ENCODE peak calls at places on chromosomes 6 and 20, in six cellular contexts. E is endothelial cell of umbilical vein, N is prostate gland, B is hepatocyte, I is tibial nerve, D is uterus. Z is an unnamed sample. For H3K9me3, the result is how much of the 10 kb centered on the place peaks cover.

GRCh38 chr6:35317483-35318199 is 20.0 kb downstream of the DEF6 start:
- DNase-seq in I (no peak), D (no peak), N (no peak), B (peak), E (no peak), Z (no peak)

GRCh38 chr6:153947817-153948447 is 91.1 kb upstream of the OPRM1 start:
- DNase-seq in D (no peak), E (no peak), I (no peak), N (no peak), B (peak), Z (peak)

GRCh38 chr6:43708857-43709653 is 21.5 kb upstream of the MRPS18A start:
- DNase-seq in E (peak), D (peak), N (no peak), B (peak), I (no peak), Z (no peak)

GRCh38 chr20:17646901-17647301 is 35.1 kb downstream of the RRBP1 start:
- DNase-seq in D (no peak), N (no peak), E (no peak), B (no peak), I (no peak), Z (peak)

GRCh38 chr20:34179636-34180360 is 61.4 kb upstream of the ASIP start:
- DNase-seq in E (no peak), D (no peak), N (peak), B (no peak), I (no peak), Z (no peak)

GRCh38 chr6:35161265-35161664 is 20.1 kb upstream of the TCP11 start:
- DNase-seq in E (no peak), D (no peak), I (no peak), B (no peak), N (no peak), Z (no peak)

GRCh38 chr6:72689107-72689954 is 67.5 kb downstream of the KCNQ5 start:
- DNase-seq in I (no peak), E (no peak), B (no peak), D (no peak), N (no peak), Z (peak)

GRCh38 chr20:49631074-49631716 is 63.3 kb upstream of the PTGIS start:
- DNase-seq in D (no peak), I (no peak), B (no peak), E (no peak), N (no peak), Z (peak)

GRCh38 chr20:57409316-57409671 is 18.1 kb downstream of the RBM38 start:
- DNase-seq in D (no peak), E (no peak), B (no peak), N (no peak), I (no peak), Z (no peak)

GRCh38 chr6:139457482-139457881 is 83.0 kb upstream of the CITED2 start:
- DNase-seq in N (no peak), I (no peak), D (no peak), E (no peak), B (no peak), Z (no peak)

GRCh38 chr6:48782230-48782629 is 671.2 kb upstream of the PTCHD4 start:
- DNase-seq in N (no peak), D (no peak), I (no peak), E (no peak), B (no peak), Z (no peak)

GRCh38 chr20:15639839-15640238 is 933.4 kb downstream of the KIF16B start:
- DNase-seq in N (no peak), D (no peak), I (no peak), E (no peak), B (no peak), Z (no peak)

GRCh38 chr6:124203812-124204167 is 400.1 kb downstream of the NKAIN2 start:
- DNase-seq in B (no peak), D (no peak), N (no peak), I (no peak), E (no peak), Z (no peak)

GRCh38 chr20:49267327-49267726 is 10.5 kb downstream of the ZNFX1 start:
- DNase-seq in B (peak), D (no peak), I (no peak), N (no peak), E (no peak), Z (no peak)

GRCh38 chr20:50574108-50574507 is 63.9 kb downstream of the PTPN1 start:
- DNase-seq in I (no peak), D (no peak), E (no peak), B (no peak), N (no peak), Z (no peak)

GRCh38 chr20:8375898-8376297 is 243.8 kb downstream of the PLCB1 start:
- DNase-seq in B (no peak), N (no peak), I (no peak), D (no peak), E (no peak), Z (no peak)

GRCh38 chr6:105384004-105384403 is 18.9 kb downstream of the PREP start:
- DNase-seq in D (no peak), E (no peak), I (no peak), N (no peak), B (no peak), Z (no peak)

GRCh38 chr20:37622728-37623127 is 71.1 kb upstream of the CTNNBL1 start:
- DNase-seq in N (no peak), D (no peak), E (no peak), B (no peak), I (no peak), Z (no peak)

GRCh38 chr6:56992053-56992452 is 37.1 kb downstream of the BEND6 start:
- DNase-seq in B (no peak), D (no peak), N (no peak), I (no peak), E (no peak), Z (no peak)

DNA sequence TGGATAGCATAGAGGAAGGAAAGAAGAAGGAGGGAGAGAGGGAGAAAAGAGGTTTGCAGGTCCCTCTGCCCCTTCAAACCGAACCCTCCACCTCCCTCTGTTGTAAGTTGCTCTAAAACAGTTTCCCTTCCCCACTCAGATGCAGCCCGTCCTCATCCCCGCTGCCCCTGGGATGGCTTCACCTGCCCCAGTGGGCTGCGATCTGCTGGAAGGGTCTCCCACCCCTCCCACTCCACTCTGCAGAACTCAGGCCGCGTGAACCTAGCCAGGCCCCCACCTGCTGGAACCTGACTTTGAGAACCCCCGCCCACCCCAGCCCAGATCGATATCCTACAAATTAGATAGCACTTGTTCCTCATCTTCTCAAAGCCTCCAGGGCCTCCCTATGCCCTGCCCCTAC is 190.8 kb downstream of the DLL1 start:
- DNase-seq in I (no peak), N (no peak), B (no peak), D (no peak), E (no peak), Z (no peak)
- H3K9me3 ChIP-seq in I (under half), N (under half), B (under half), D (under half), E (under half), Z (under half)

GRCh38 chr20:39784693-39785092 is 822.5 kb downstream of the DHX35 start:
- DNase-seq in I (no peak), B (no peak), N (no peak), E (no peak), D (no peak), Z (no peak)
- H3K9me3 ChIP-seq in I (under half), B (under half), N (under half), E (under half), D (under half), Z (under half)

GRCh38 chr6:168655462-168656152 is 214.6 kb downstream of the SMOC2 start:
- DNase-seq in B (no peak), I (no peak), N (no peak), E (no peak), D (no peak), Z (no peak)

GRCh38 chr6:168662301-168662936 is 221.4 kb downstream of the SMOC2 start:
- DNase-seq in E (no peak), D (peak), B (no peak), N (no peak), I (no peak), Z (no peak)

GRCh38 chr6:168666170-168666569 is 225.2 kb downstream of the SMOC2 start:
- DNase-seq in D (peak), I (no peak), E (no peak), B (no peak), N (no peak), Z (no peak)

GRCh38 chr6:168658059-168658458 is 217.1 kb downstream of the SMOC2 start:
- DNase-seq in B (no peak), D (peak), N (no peak), E (no peak), I (no peak), Z (no peak)

DNA sequence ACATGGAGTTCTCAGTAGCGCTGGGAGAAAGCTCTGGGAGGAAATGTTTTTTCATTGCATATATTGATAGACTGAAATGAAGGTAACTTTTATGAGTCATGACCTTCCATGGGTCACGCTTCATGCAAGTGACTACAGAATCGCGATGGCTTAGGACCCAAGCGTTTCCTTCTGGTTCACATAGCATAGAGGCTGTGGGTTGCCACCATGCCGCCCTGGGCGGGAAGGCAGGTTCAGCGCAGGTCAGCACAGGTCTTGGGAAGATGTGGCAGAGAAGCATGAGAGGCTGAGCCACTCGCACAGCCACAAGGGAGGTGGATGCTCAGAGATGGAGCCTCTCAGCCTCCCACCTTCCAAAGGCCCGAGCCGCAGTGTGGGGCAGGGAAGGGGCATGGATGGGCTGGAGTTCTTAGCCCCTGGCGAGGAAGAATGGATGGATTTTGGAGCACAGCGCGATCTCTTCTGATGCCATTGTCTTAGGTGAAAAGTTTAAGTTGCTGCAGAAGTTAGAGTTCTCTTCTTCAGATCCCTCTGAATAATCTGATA is 219.5 kb downstream of the SMOC2 start:
- DNase-seq in D (no peak), I (no peak), N (no peak), E (no peak), B (no peak), Z (no peak)
- H3K9me3 ChIP-seq in D (under half), I (under half), N (under half), E (under half), B (under half), Z (under half)

DNA sequence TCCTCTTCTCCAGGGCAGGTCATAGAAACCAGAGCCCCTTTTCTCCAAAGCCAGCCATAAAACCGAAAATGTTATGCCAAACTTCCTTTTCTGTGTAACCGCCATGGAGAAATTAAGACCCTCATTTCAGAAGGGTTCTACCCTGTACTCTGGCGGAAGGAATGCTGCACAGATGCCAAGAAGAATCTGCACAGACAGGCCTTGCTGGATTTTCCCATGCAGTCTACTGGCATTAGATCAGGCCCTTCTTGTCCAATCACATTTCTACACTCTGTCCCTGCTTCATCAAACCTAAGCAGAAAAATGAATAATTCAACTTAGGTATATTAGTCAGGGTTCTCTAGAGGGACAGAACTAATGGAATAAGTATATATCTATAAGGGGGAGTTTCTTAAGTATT is 43.2 kb upstream of the MC3R start:
- DNase-seq in D (no peak), I (no peak), E (no peak), N (peak), B (no peak), Z (no peak)
- H3K9me3 ChIP-seq in D (under half), I (under half), E (under half), N (under half), B (under half), Z (under half)

DNA sequence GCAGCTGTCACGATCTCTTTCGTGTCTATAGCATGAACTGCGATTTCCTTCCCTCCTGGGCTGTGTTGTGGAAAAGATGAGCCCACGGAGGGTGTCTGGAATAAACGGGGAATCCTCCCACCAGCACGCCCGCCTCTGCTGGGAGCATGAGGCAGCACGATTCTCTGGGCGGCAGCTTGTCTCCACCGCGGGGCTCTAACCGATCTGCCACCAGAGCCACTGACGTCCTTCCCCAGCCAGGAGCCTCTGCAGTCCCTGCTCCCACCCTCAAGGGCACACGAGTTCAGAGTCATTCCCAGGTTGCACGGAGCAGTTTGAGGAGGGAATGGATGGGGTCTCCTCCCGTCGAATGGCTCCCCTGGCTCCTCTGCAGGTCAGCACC is 197.6 kb downstream of the DLL1 start:
- DNase-seq in I (no peak), E (no peak), N (no peak), B (no peak), D (no peak), Z (no peak)
- H3K9me3 ChIP-seq in I (under half), E (under half), N (under half), B (under half), D (under half), Z (under half)

DNA sequence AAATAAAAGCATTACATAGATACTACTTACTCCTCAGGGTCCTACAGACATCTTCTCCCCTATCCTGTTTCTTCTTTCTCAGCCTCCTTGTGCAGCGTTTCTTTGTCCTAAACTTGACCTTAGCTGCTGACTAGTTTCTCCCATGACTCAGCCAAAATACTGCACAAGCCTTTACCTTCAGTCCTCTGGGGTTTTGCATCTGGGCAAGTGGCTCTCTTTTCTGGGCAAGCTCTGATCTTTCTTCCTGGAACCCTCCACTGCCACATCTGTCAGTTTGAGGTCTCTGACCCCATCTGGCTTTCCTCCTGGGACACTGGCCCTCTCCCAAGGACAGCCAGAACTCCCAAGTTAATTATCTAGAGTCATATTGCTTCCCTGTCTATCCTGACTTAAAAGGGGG is 838.4 kb downstream of the DHX35 start:
- DNase-seq in E (peak), B (no peak), N (no peak), D (peak), I (no peak), Z (no peak)
- H3K9me3 ChIP-seq in E (under half), B (under half), N (under half), D (under half), I (under half), Z (under half)

GRCh38 chr6:169859978-169860703 is 108.7 kb downstream of the ERMARD start:
- DNase-seq in E (no peak), B (no peak), D (no peak), N (no peak), I (no peak), Z (peak)
- H3K9me3 ChIP-seq in E (under half), B (under half), D (under half), N (under half), I (under half), Z (under half)

DNA sequence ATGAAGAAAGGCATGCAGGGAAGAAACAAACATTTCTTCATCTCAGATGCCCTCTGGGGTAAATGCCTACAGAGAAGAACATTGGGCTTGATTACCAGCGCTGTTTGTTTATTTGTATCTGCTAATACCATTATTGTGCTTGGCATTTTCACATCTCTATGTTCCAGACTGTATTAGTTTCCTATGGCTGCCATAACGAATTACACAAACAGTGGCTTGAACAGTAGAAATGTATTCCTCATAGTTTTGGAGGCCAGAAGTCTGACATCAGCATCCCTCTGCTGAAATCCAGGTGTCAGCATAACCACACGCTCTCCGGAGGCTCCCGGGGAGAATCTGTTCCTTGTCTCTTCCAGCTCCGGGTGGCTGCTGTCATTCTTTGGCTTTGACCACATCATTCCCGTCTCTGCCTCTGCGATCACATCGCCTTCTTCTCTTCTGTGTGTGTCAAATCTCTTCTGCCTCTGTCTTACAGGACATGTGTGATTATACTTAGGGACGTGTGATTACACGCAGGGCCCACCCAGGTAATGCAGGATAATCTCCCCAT is 241.6 kb upstream of the SUPT3H start:
- DNase-seq in N (no peak), I (peak), E (no peak), B (no peak), D (no peak), Z (no peak)
- H3K9me3 ChIP-seq in N (under half), I (under half), E (under half), B (under half), D (under half), Z (under half)

DNA sequence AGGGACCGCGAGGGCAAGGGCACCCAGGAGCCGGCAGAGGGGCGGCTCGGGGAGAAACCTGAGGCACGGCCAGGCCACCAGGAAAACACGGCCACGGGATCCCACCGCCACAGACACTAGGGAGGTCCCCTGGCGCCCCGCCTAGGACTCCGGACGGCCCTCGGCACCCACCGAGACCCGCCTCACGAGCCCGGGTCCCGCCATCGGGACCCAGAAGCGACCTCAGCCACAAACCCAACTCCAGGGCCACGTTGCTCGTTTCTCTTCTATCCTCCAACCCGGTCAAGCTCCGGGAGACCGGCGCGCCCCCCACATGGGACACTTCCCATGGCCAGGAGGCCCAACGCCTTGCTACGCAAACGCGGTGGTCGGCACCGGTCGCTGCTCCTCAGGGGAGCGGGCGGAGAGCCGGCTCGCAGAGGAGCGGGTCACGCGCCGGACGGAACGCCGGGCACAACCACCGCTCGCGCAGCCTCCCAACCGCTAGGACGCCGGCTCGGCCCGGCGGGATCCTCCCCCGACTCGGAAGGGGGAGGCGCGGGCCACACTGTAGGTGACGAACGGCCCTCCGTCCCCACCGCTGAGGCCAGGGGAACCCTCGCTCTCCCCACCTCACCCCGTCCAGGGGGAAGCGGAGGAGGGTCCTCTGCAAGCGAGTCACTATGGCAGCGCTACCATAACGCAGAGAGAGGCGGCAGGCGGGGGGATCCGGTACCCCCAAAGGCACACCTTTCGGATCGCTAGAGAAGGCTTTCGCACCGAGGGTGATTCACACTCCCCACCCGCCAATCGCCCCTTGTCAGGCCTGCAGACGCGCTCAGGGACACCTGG is 1514.1 kb upstream of the DEFB115 start:
- DNase-seq in N (no peak), E (no peak), B (no peak), I (no peak), D (no peak), Z (no peak)
- H3K9me3 ChIP-seq in N (under half), E (under half), B (under half), I (under half), D (under half), Z (under half)